ENCODE peak calls at places on chromosome 22, in ten cellular contexts. W, C, N, Y, J, M, G, I, V and Z are unnamed samples.
A peak's percentile ranks its signal among the peaks of the same experiment; 100 is the strongest.

GRCh38 chr22:22702874-22703570 is 58.6 kb downstream of the GGTLC2 start:
- DNase-seq in W (no peak), C (no peak), N (no peak), Y (no peak), J (no peak), M (peak; percentile 9), G (no peak), I (no peak), V (no peak), Z (no peak)

GRCh38 chr22:23196165-23196564 is 15.9 kb downstream of the BCR start:
- DNase-seq in W (no peak), C (no peak), N (no peak), Y (no peak), J (no peak), M (no peak), G (no peak), I (no peak), V (no peak), Z (no peak)

GRCh38 chr22:29524440-29525191 is 28.9 kb downstream of the THOC5 start:
- DNase-seq in W (peak; percentile 56), C (no peak), N (peak; percentile 28), Y (peak; percentile 61), J (no peak), M (peak; percentile 71), G (peak; percentile 6), I (peak; percentile 34), V (no peak), Z (peak; percentile 23)

GRCh38 chr22:44752285-44753188 is at the start of gene ARHGAP8:
- DNase-seq in W (peak; percentile 71), C (no peak), N (no peak), Y (no peak), J (no peak), M (no peak), G (peak; percentile 34), I (no peak), V (no peak), Z (no peak)

GRCh38 chr22:31898911-31899310 is 45.4 kb upstream of the YWHAH start:
- DNase-seq in W (no peak), C (no peak), N (no peak), Y (no peak), J (no peak), M (no peak), G (no peak), I (no peak), V (no peak), Z (no peak)

GRCh38 chr22:46150615-46151423 is 493 bp downstream of the PPARA start:
- DNase-seq in W (peak; percentile 67), C (no peak), N (no peak), Y (no peak), J (no peak), M (no peak), G (peak; percentile 53), I (peak; percentile 57), V (peak; percentile 38), Z (no peak)

GRCh38 chr22:19757140-19757984 is 3.2 kb upstream of the TBX1 start:
- DNase-seq in W (no peak), C (no peak), N (no peak), Y (no peak), J (no peak), M (no peak), G (no peak), I (no peak), V (no peak), Z (no peak)

GRCh38 chr22:46134111-46134705 is 16.1 kb upstream of the PPARA start:
- DNase-seq in W (no peak), C (no peak), N (no peak), Y (no peak), J (no peak), M (no peak), G (no peak), I (no peak), V (no peak), Z (no peak)

GRCh38 chr22:37951305-37951704 is 2.1 kb downstream of the C22orf23 start:
- DNase-seq in W (peak; percentile 54), C (no peak), N (no peak), Y (peak; percentile 31), J (no peak), M (no peak), G (no peak), I (peak; percentile 9), V (no peak), Z (no peak)

GRCh38 chr22:35352214-35353111 is 28.4 kb upstream of the HMOX1 start:
- DNase-seq in W (no peak), C (no peak), N (peak; percentile 66), Y (no peak), J (no peak), M (peak; percentile 80), G (no peak), I (no peak), V (peak; percentile 47), Z (peak; percentile 52)

GRCh38 chr22:46091277-46091977 is 58.9 kb upstream of the PPARA start:
- DNase-seq in W (no peak), C (no peak), N (no peak), Y (no peak), J (no peak), M (no peak), G (no peak), I (no peak), V (no peak), Z (no peak)

GRCh38 chr22:31883989-31884388 is 60.3 kb upstream of the YWHAH start:
- DNase-seq in W (no peak), C (no peak), N (no peak), Y (no peak), J (no peak), M (no peak), G (no peak), I (no peak), V (no peak), Z (no peak)

GRCh38 chr22:48574776-48575566 is 1252.7 kb downstream of the BRD1 start:
- DNase-seq in W (no peak), C (peak; percentile 13), N (peak; percentile 15), Y (peak; percentile 5), J (no peak), M (no peak), G (no peak), I (peak; percentile 4), V (peak; percentile 7), Z (peak; percentile 49)

GRCh38 chr22:44358723-44359440 is 46.1 kb upstream of the SHISAL1 start:
- DNase-seq in W (no peak), C (no peak), N (no peak), Y (no peak), J (no peak), M (no peak), G (no peak), I (no peak), V (no peak), Z (no peak)

GRCh38 chr22:33047744-33048143 is 10.4 kb downstream of the SYN3 start:
- DNase-seq in W (no peak), C (no peak), N (no peak), Y (no peak), J (no peak), M (no peak), G (no peak), I (no peak), V (no peak), Z (no peak)

GRCh38 chr22:27146871-27147591 is 489.6 kb downstream of the MIAT start:
- DNase-seq in W (no peak), C (no peak), N (no peak), Y (no peak), J (no peak), M (no peak), G (no peak), I (no peak), V (no peak), Z (no peak)

GRCh38 chr22:24523873-24524272 is 28.7 kb downstream of the UPB1 start:
- DNase-seq in W (no peak), C (no peak), N (no peak), Y (peak; percentile 42), J (no peak), M (no peak), G (no peak), I (peak; percentile 30), V (no peak), Z (peak; percentile 67)